ENCODE peak calls at places on chromosomes 11 and 22, in ten cellular contexts. V is spleen, X is HepG2, U is transverse colon, C is prostate gland, O is K562, S is HCT116, G is stomach, I is GM12892, K is breast epithelium. F is an unnamed sample.

GRCh38 chr22:17927062-17927461 is 97.3 kb downstream of the MICAL3 start:
- DNase-seq in V (no peak), X (no peak), U (no peak), C (no peak), O (no peak), S (no peak), G (no peak), I (no peak), K (no peak), F (no peak)

GRCh38 chr11:76073716-76074115 is 132.6 kb downstream of the WNT11 start:
- DNase-seq in V (no peak), X (no peak), U (no peak), C (no peak), O (no peak), S (no peak), G (no peak), I (no peak), K (no peak), F (no peak)

GRCh38 chr11:116874251-116874650 is 36.8 kb upstream of the APOA1 start:
- DNase-seq in V (no peak), X (no peak), U (no peak), C (no peak), O (no peak), S (no peak), G (no peak), I (no peak), K (no peak), F (no peak)

GRCh38 chr11:76783294-76783900 is at the start of gene TSKU:
- DNase-seq in V (no peak), X (no peak), U (no peak), C (no peak), O (peak; percentile 45), S (no peak), G (no peak), I (no peak), K (no peak), F (peak; percentile 70)

GRCh38 chr22:47355388-47355725 is 592.9 kb downstream of the TBC1D22A start:
- DNase-seq in V (no peak), X (no peak), U (no peak), C (no peak), O (no peak), S (no peak), G (no peak), I (no peak), K (no peak), F (no peak)

GRCh38 chr22:43448048-43448447 is 36.2 kb downstream of the MPPED1 start:
- DNase-seq in V (no peak), X (no peak), U (no peak), C (no peak), O (no peak), S (no peak), G (no peak), I (no peak), K (no peak), F (no peak)

GRCh38 chr11:57316017-57316416 is 8.7 kb downstream of the TNKS1BP1 start:
- DNase-seq in V (peak; percentile 54), X (no peak), U (no peak), C (no peak), O (peak; percentile 35), S (no peak), G (no peak), I (no peak), K (no peak), F (no peak)

GRCh38 chr22:45317551-45318167 is 7.9 kb downstream of the FAM118A start:
- DNase-seq in V (no peak), X (no peak), U (peak; percentile 62), C (peak; percentile 87), O (no peak), S (no peak), G (peak; percentile 75), I (no peak), K (peak; percentile 83), F (no peak)

DNA sequence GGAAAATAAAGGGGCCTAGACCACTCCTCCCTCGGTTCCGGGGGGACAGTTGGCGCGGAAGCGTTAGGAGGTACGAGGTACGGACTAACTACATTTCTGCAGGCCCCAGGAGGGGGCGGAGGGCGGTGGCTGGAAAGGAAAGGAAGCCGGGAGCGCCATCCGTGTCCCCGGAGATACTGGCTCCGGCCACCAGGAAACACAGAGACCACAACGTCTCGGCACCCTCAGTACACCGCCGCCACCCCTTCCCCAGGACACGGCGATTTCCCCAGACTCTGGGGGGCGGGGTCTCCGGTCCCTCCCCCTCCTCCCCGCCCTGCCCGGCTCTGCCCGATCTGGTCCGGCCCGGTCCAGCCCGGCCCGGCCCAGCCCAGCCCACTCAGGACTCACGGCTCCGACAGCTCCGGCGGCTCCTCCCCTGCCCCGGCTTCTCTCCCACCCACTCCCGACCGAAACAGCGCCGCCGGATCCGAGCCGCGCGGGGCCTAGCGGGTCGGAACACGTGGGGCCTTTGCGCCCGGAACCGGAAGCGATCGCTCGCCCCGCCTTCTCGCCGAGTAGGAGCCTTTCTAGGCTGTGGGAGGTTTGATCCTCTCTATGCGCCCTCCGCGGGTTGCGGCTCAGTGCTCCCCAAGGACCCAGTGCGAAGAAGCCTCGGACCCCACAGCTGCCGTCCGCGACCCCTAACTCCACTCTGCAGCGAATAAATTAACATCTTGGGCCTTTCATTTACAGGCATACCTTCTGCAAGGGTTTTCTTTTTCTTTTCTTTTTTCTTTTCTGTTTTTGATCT is at the start of gene ZNF202:
- DNase-seq in V (peak; percentile 98), X (peak; percentile 79), U (peak; percentile 93), C (peak; percentile 85), O (peak; percentile 95), S (peak; percentile 69), G (peak; percentile 92), I (peak; percentile 63), K (peak; percentile 81), F (peak; percentile 74)
- TF ChIP-seq POLR2A in V (peak; percentile 20), X (peak; percentile 71), U (peak; percentile 64), C (peak; percentile 18), O (peak; percentile 86), S (no peak), G (no peak), I (peak; percentile 70), K (peak; percentile 45), F (peak; percentile 77)

GRCh38 chr11:44566952-44567875 is 1.8 kb downstream of the CD82 start:
- DNase-seq in V (no peak), X (no peak), U (no peak), C (no peak), O (no peak), S (no peak), G (no peak), I (no peak), K (no peak), F (no peak)

GRCh38 chr11:44570411-44571155 is 5.1 kb downstream of the CD82 start:
- DNase-seq in V (peak; percentile 81), X (no peak), U (no peak), C (no peak), O (no peak), S (no peak), G (no peak), I (no peak), K (no peak), F (no peak)

GRCh38 chr11:44568358-44568705 is 2.9 kb downstream of the CD82 start:
- DNase-seq in V (no peak), X (no peak), U (no peak), C (no peak), O (no peak), S (no peak), G (no peak), I (no peak), K (no peak), F (no peak)

GRCh38 chr11:44567876-44568256 is 2.4 kb downstream of the CD82 start:
- DNase-seq in V (peak; percentile 10), X (no peak), U (no peak), C (no peak), O (no peak), S (no peak), G (no peak), I (no peak), K (no peak), F (no peak)

DNA sequence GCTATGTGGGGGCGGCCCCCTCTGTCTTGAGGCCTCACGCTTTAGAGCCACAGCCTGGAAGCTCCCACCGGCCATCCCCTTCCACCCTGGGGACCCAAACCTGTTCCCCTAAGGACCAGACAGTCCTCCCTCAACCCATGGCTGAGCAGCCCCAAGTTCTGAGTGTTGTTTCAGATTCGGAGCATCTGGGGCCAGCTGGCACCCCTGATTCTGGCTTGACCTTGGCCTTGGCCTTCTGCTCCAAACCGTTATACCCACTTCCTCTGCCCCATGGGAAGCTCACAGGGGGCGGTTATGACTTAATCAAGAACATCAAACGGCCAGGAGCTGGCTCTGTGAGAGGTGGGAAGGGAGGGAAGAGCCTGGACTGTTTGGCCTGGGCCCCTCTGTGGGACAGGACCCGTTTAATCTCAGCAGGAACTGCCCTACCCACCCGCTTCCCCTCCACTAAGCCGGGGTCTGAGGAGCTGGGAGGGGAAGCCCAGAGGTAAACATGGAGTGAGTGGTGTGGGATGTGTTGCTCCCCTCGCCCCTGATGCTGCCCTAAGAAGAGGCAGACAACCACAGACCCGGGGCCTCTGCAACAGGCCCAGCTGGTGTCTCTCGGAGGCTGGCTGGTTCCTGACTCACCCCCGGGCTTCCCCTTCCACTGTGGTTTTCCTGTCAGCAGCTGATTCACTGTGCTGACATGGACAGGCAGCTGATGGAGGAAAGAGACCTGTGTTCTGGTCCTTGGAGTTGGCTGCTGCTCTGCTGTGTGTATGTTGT is 3.4 kb downstream of the CD82 start:
- DNase-seq in V (peak; percentile 95), X (no peak), U (peak; percentile 77), C (peak; percentile 36), O (peak; percentile 70), S (no peak), G (peak; percentile 75), I (peak; percentile 69), K (peak; percentile 64), F (no peak)
- TF ChIP-seq POLR2AphosphoS5 in V (peak; percentile 81), X (no peak), U (no peak), C (peak; percentile 40), O (no peak), S (no peak), G (peak; percentile 87), I (peak; percentile 69), K (peak; percentile 7), F (peak; percentile 73)

DNA sequence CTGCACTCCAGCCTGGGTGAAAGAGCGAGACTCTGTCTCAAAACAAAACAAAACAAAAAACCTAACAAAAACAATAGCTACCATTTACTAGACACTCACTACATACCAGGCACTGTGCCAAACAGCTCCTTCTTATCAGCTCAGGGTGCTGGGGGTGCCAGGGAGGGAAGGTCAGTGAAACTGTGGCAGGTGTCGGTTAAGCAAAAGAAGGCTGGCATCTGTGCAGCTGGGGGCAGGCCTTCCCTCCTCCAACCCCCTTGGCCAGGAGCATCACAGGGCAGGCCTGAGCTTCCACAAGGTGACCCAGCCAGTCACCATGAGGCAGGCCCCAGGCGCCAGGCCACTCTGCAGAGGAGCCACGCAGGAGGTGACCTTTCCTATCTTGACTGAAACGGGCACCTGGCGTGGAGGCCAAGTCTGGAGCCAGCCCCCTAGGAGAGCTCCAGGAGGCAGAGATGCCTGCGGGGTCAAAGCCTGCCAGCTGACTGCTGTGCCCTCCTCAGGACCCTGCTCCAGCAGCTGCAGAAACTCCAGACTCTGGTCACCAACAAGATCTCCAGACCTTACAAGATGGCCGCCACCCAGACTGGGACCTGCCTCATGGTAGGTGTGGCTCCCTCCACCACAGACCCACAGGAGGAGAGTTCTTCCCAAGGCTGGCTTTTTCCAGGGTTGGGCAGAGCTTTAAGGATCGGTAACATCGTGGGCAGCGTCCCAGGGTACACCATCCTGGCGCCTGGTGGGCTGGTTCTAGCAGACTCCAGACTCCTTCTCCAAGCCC is 31.3 kb upstream of the DGKZ start:
- DNase-seq in V (no peak), X (no peak), U (no peak), C (no peak), O (no peak), S (no peak), G (peak; percentile 80), I (no peak), K (no peak), F (no peak)
- TF ChIP-seq POLR2A in V (no peak), X (no peak), U (no peak), C (no peak), O (no peak), S (no peak), G (no peak), I (no peak), K (no peak), F (no peak)

DNA sequence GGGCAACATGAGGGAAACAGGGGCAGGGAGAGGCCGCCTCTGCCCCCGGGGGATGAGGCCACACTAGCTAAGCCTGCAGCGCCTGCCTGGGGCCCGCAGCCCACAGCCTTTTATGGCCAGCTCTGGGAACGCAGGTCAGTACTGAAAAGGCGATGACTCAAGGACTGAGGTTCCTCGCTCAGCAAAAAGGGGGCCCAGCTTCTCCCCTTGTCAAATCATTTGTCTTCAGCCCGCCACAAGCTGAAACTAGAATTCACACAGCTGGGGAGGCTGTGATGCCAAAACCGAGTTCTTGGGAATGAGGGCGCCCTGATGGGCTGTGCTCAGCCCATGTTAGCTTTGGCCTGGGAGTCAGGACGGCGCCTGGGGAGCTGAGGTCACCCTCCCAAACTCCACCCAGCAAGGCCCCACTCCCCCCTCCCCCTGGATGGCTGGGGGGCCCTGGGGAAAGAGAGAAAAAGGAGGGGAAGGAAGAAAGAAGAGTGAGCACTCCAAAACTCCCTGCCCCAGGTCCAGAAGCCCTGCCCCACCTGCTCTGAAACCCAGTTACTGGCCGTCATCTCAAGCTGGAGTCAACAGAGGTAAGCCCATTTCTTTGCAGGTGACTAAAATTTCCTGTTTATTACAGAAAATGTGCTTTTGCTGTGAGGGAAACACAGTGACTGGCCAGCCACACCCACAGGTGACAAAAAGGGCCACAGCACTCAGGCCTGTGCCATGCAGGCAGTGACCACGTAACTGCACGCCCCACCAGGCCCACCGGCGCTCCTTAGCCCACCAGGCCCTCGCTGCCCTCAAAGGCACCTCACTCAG is 13.7 kb downstream of the EHD1 start:
- DNase-seq in V (peak; percentile 80), X (no peak), U (peak; percentile 66), C (peak; percentile 32), O (no peak), S (no peak), G (no peak), I (no peak), K (peak; percentile 57), F (no peak)
- TF ChIP-seq POLR2AphosphoS5 in V (peak; percentile 56), X (no peak), U (peak; percentile 34), C (peak; percentile 39), O (no peak), S (no peak), G (peak; percentile 65), I (peak; percentile 41), K (peak; percentile 7), F (no peak)

F was measured in GM12891.